ENCODE peak calls at places on chromosomes 11 and 22, in four cellular contexts. G, O, Z and R are unnamed samples.

GRCh38 chr22:41925783-41926460 is 684 bp downstream of the TNFRSF13C start:
- DNase-seq in G (peak; percentile 48), O (peak; percentile 74), Z (peak; percentile 45), R (no peak)

GRCh38 chr11:128453444-128454336 is 133.7 kb downstream of the ETS1 start:
- DNase-seq in G (no peak), O (no peak), Z (no peak), R (no peak)

GRCh38 chr11:113331436-113331835 is 17.1 kb downstream of the TTC12 start:
- DNase-seq in G (no peak), O (no peak), Z (no peak), R (no peak)

GRCh38 chr22:32627091-32627490 is 152.5 kb downstream of the FBXO7 start:
- DNase-seq in Z (peak; percentile 23), G (no peak), O (no peak), R (no peak)

GRCh38 chr11:7635137-7635536 is 38.2 kb downstream of the CYB5R2 start:
- DNase-seq in Z (no peak), G (no peak), O (no peak), R (no peak)

GRCh38 chr22:16721969-16722368 is 103.2 kb downstream of the XKR3 start:
- DNase-seq in Z (no peak), O (no peak), G (no peak), R (no peak)

GRCh38 chr22:28759861-28760560 is 12.5 kb upstream of the CCDC117 start:
- DNase-seq in O (no peak), Z (peak; percentile 96), G (peak; percentile 18), R (peak; percentile 21)

GRCh38 chr11:104997288-104997687 is 25.7 kb downstream of the CASP5 start:
- DNase-seq in O (no peak), Z (no peak), G (peak; percentile 33), R (no peak)

GRCh38 chr11:6667733-6668374 is 12.2 kb upstream of the DCHS1 start:
- DNase-seq in O (peak; percentile 48), G (peak; percentile 21), Z (peak; percentile 41), R (peak; percentile 48)

GRCh38 chr11:133026952-133027351 is 505.3 kb downstream of the OPCML start:
- DNase-seq in O (no peak), Z (no peak), G (no peak), R (no peak)

GRCh38 chr22:45491841-45492240 is 10.8 kb upstream of the FBLN1 start:
- DNase-seq in Z (no peak), O (no peak), G (no peak), R (no peak)

GRCh38 chr22:48943567-48944432 is 883.9 kb downstream of the BRD1 start:
- DNase-seq in G (peak; percentile 20), O (peak; percentile 55), Z (peak; percentile 97), R (no peak)

GRCh38 chr11:2581151-2581930 is 118.5 kb downstream of the KCNQ1OT1 start:
- DNase-seq in G (no peak), Z (no peak), O (no peak), R (no peak)

GRCh38 chr11:119807841-119808240 is 78.8 kb upstream of the NECTIN1 start:
- DNase-seq in O (no peak), Z (no peak), G (no peak), R (no peak)

GRCh38 chr11:118625976-118626375 is 18.6 kb downstream of the PHLDB1 start:
- DNase-seq in G (no peak), Z (no peak), O (peak; percentile 64), R (no peak)

GRCh38 chr11:100576044-100577021 is 110.8 kb upstream of the ARHGAP42 start:
- DNase-seq in G (peak; percentile 52), Z (peak; percentile 41), O (peak; percentile 27), R (peak; percentile 9)

GRCh38 chr11:12290477-12290922 is 86.9 kb upstream of the PARVA start:
- DNase-seq in Z (no peak), G (no peak), O (peak; percentile 26), R (no peak)

GRCh38 chr11:3047637-3048036 is 9.6 kb downstream of the CARS1 start:
- DNase-seq in G (no peak), Z (no peak), O (no peak), R (no peak)

GRCh38 chr22:16603448-16603768 is 10.8 kb upstream of the CCT8L2 start:
- DNase-seq in Z (no peak), G (no peak), O (peak; percentile 44), R (no peak)

GRCh38 chr22:37266581-37267127 is 15.7 kb upstream of the CYTH4 start:
- DNase-seq in G (no peak), Z (no peak), O (no peak), R (no peak)

GRCh38 chr11:131670876-131671275 is 300.5 kb downstream of the NTM start:
- DNase-seq in Z (no peak), G (no peak), O (no peak), R (no peak)
- TF ChIP-seq POLR2AphosphoS2 in Z (no peak), G (no peak), O (no peak), R (no peak)

GRCh38 chr22:17828502-17829080 is 54.3 kb upstream of the BID start:
- DNase-seq in O (no peak), Z (no peak), G (no peak), R (no peak)

GRCh38 chr22:17827466-17827865 is 53.2 kb upstream of the BID start:
- DNase-seq in Z (no peak), G (no peak), O (no peak), R (no peak)

GRCh38 chr22:17823964-17824363 is 49.7 kb upstream of the BID start:
- DNase-seq in G (no peak), Z (no peak), O (no peak), R (no peak)

GRCh38 chr22:17824452-17824851 is 50.2 kb upstream of the BID start:
- DNase-seq in G (no peak), Z (no peak), O (peak; percentile 33), R (no peak)

DNA sequence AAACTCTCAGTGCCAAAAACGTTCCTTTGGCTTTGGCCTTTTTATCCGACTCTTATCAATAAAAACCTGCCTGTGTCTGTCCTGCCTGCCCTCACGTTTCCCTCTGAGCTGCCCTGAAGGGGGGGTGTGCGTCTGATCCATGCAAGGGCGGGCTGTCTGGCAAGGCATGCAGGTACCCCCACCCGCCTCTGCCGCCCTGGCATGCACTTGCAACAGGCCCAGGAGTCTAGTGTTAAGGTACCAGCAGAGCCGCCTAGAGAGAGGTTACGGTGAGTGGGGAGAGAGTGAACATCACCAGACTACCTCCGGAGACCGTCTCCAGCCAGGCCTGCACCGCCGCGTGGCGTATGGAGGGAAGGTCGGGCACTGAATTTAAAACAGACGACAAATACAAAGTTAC is 51.9 kb upstream of the BID start:
- DNase-seq in Z (no peak), O (no peak), G (no peak), R (no peak)
- TF ChIP-seq POLR2AphosphoS2 in Z (no peak), O (no peak), G (no peak), R (no peak)

GRCh38 chr11:27795955-27796861 is 96.0 kb upstream of the BDNF start:
- DNase-seq in O (no peak), G (no peak), Z (no peak), R (no peak)
- TF ChIP-seq POLR2AphosphoS2 in O (no peak), G (no peak), Z (no peak), R (no peak)

DNA sequence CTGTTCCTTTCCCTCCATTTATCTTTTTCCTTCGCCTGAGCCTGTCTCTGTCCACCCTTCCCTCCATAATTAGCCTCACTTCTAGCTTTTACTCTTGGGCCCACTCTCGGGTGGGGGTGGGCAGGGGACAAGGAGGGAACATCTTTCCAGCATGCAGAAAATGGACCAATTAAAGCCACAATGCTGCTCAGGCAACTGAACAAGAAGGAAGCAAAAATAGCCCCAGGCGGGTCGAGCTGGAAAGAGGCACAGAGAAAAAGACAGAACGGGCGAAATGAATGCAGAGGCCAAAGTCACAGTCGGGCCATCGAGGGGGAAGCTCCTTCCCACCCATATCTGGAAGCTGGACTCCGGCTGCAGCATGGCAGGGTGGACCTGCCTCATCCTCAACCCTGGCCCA is 58.7 kb upstream of the PRDM11 start:
- DNase-seq in Z (no peak), G (no peak), O (no peak), R (no peak)
- TF ChIP-seq POLR2AphosphoS2 in Z (no peak), G (no peak), O (no peak), R (no peak)

DNA sequence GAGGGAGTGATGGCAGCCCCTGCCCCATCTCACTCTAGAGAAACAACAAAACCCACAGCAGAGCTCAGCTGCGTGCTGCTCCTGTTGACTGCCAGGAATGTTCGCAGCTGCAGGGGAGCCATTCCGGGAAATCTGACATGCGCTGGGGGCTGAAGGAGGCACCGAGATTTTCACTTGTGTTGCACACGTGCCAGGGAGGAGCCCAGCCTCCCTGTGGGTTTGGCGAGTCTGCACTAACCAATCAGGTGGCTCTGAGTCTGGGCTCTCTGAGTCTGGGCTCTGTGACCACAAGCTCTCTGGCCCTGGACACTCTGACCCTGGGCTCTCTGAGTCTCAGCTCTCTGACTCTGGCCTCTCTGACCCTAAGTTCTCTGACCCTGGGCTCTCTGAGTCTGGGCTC is 10.5 kb downstream of the FGF3 start:
- DNase-seq in Z (no peak), O (no peak), G (no peak), R (no peak)
- TF ChIP-seq POLR2AphosphoS2 in Z (no peak), O (no peak), G (no peak), R (no peak)

DNA sequence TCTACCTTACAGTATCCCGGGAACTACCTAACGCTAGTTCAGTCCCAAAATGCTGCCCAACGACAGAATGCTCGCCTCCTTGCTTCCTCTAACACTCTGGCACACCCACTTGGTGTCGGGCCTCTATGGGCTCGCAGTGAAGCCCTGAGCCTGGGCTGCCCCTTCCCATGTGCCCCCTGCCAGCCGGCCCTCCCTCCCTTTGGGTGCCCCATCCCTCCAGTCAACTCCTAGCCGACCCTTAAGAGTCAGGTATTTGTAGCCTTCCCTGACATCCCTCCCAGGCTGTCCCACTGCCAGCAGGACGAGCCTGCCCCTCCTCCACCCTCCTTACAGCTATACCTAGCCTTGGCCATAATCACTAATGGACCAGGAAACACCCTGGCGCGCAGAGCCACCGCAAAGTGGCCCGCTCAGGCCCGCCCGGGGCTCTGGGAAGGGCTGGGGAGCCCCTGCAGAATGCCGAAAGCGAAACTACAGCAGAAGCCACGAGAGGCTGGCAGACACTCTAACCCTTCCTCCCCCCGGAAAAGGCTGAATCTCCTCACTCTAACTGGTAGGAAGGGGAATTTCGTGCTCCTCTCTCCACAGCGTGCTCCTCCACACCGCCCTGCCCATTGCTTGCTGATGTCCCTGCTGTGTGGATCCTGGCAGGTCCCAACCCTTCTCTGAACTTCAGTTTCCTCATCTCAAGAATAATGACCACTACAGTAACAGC is 8.2 kb downstream of the CBX7 start:
- DNase-seq in Z (no peak), O (no peak), G (no peak), R (peak; percentile 56)
- TF ChIP-seq POLR2AphosphoS2 in Z (no peak), O (no peak), G (no peak), R (no peak)